ENCODE peak calls at places on chromosomes 3 and 15, in ten cellular contexts. T is AG08396, L is cardiac muscle cell, R is H9, V is stomach, H is germinal center, P is HuH-7, U is EL, W is NCI-H748 treated with DMSO at 0.1 percent for 48 hours, G is RWPE1. J is an unnamed sample.

GRCh38 chr3:13484861-13485590 is 4.9 kb downstream of the HDAC11 start:
- DNase-seq in W (no peak), H (no peak), T (peak; percentile 62), R (no peak), U (peak; percentile 66), V (peak; percentile 96), G (peak; percentile 54), L (peak; percentile 74), P (peak; percentile 92), J (peak; percentile 89)

GRCh38 chr3:55587476-55587875 is 100.4 kb upstream of the WNT5A start:
- DNase-seq in T (no peak), H (no peak), W (no peak), G (no peak), P (no peak), V (no peak), L (no peak), U (no peak), R (no peak), J (no peak)

GRCh38 chr3:134685881-134686802 is 35.3 kb upstream of the KY start:
- DNase-seq in P (no peak), W (no peak), L (peak; percentile 71), R (no peak), V (no peak), U (peak; percentile 74), H (no peak), G (no peak), T (peak; percentile 61), J (no peak)

GRCh38 chr3:156368189-156368588 is 186.7 kb downstream of the SSR3 start:
- DNase-seq in G (no peak), L (no peak), W (no peak), H (no peak), V (no peak), U (no peak), T (no peak), R (no peak), P (no peak), J (no peak)

GRCh38 chr15:59828871-59829270 is 139.8 kb upstream of the BNIP2 start:
- DNase-seq in R (no peak), U (no peak), P (no peak), L (no peak), H (no peak), T (no peak), G (peak; percentile 57), W (no peak), V (no peak), J (no peak)

GRCh38 chr15:48602358-48603122 is 43.0 kb downstream of the FBN1 start:
- DNase-seq in P (no peak), H (no peak), T (no peak), L (peak; percentile 90), R (no peak), V (no peak), G (peak; percentile 29), U (peak; percentile 81), W (no peak), J (no peak)

GRCh38 chr3:38646630-38647029 is 2.9 kb downstream of the SCN5A start:
- DNase-seq in U (peak; percentile 44), T (no peak), R (peak; percentile 67), L (peak; percentile 54), P (peak; percentile 85), G (no peak), V (no peak), W (peak; percentile 7), H (peak; percentile 36), J (no peak)

GRCh38 chr15:74349241-74349766 is 18.1 kb downstream of the CYP11A1 start:
- DNase-seq in T (no peak), V (no peak), P (no peak), U (no peak), H (no peak), G (no peak), R (no peak), L (no peak), W (no peak), J (no peak)

GRCh38 chr15:58594898-58595297 is 154.6 kb downstream of the ADAM10 start:
- DNase-seq in V (no peak), U (no peak), T (no peak), H (no peak), P (no peak), G (no peak), W (no peak), L (no peak), R (no peak), J (no peak)

GRCh38 chr3:66423791-66424190 is 77.0 kb downstream of the LRIG1 start:
- DNase-seq in L (peak; percentile 66), P (no peak), V (no peak), R (no peak), T (peak; percentile 63), G (no peak), H (no peak), U (peak; percentile 65), W (no peak), J (no peak)

GRCh38 chr3:127439621-127440020 is 150.9 kb downstream of the TPRA1 start:
- DNase-seq in T (no peak), W (no peak), P (no peak), R (peak; percentile 5), G (no peak), H (no peak), U (no peak), L (no peak), V (no peak), J (no peak)

GRCh38 chr15:98012354-98012753 is 51.9 kb downstream of the ARRDC4 start:
- DNase-seq in W (no peak), R (no peak), G (no peak), T (no peak), V (no peak), H (no peak), U (no peak), P (no peak), L (no peak), J (no peak)

GRCh38 chr3:27244374-27244773 is 124.8 kb downstream of the NEK10 start:
- DNase-seq in H (no peak), G (no peak), L (no peak), P (no peak), U (no peak), W (no peak), V (no peak), T (no peak), R (no peak), J (no peak)

GRCh38 chr15:74438696-74439316 is 5.0 kb upstream of the SEMA7A start:
- DNase-seq in R (peak; percentile 80), L (peak; percentile 83), G (peak; percentile 78), P (peak; percentile 96), V (peak; percentile 77), U (peak; percentile 75), H (peak; percentile 82), T (peak; percentile 84), W (peak; percentile 9), J (peak; percentile 68)